ENCODE peak calls at places on chromosomes 11 and 22, in eight cellular contexts. F is PC-3, B is GM23338, S is PC-9, P is fibroblast of lung, C is H1, A is MM.1S, N is endothelial cell of umbilical vein. W is an unnamed sample.

GRCh38 chr22:37566329-37566837 is 6.1 kb downstream of the CDC42EP1 start:
- DNase-seq in A (no peak), C (no peak), N (no peak), S (no peak), P (no peak), B (no peak), F (no peak), W (no peak)

GRCh38 chr11:69044111-69045013 is 4.4 kb upstream of the TPCN2 start:
- DNase-seq in C (peak; percentile 82), F (peak; percentile 86), A (peak; percentile 51), B (peak; percentile 88), N (peak; percentile 56), P (peak; percentile 67), S (peak; percentile 84), W (peak; percentile 58)

GRCh38 chr11:42021919-42022318 is 562.5 kb upstream of the LRRC4C start:
- DNase-seq in B (no peak), N (peak; percentile 64), P (no peak), S (no peak), A (no peak), F (no peak), C (no peak), W (no peak)

GRCh38 chr11:28585007-28585406 is 476.8 kb downstream of the METTL15 start:
- DNase-seq in P (peak; percentile 65), N (no peak), A (no peak), B (no peak), F (no peak), S (no peak), C (no peak), W (peak; percentile 42)

GRCh38 chr11:79209540-79210266 is 231.1 kb downstream of the TENM4 start:
- DNase-seq in P (no peak), S (no peak), F (peak; percentile 17), B (no peak), N (no peak), C (no peak), A (no peak), W (no peak)

GRCh38 chr11:129967996-129968395 is 34.6 kb downstream of the PRDM10 start:
- DNase-seq in N (no peak), C (no peak), A (no peak), F (no peak), S (no peak), B (no peak), P (peak; percentile 22), W (peak; percentile 23)

GRCh38 chr11:65430406-65431217 is 8.0 kb downstream of the NEAT1 start:
- DNase-seq in P (peak; percentile 51), N (peak; percentile 60), S (no peak), B (no peak), A (peak; percentile 42), C (no peak), F (peak; percentile 26), W (peak; percentile 42)

GRCh38 chr11:33630936-33631748 is 69.5 kb downstream of the C11orf91 start:
- DNase-seq in P (no peak), B (no peak), C (no peak), N (no peak), S (no peak), F (peak; percentile 43), A (no peak), W (no peak)

GRCh38 chr22:46150615-46151423 is 493 bp downstream of the PPARA start:
- DNase-seq in S (peak; percentile 43), C (peak; percentile 71), F (no peak), A (peak; percentile 50), N (peak; percentile 19), P (no peak), B (peak; percentile 39), W (no peak)
- H2AFZ ChIP-seq in S (peak overlapping the region; percentile 94), C (peak overlapping the region; percentile 16), F (peak overlapping the region; percentile 82), A (peak overlapping the region; percentile 77), N (peak overlapping the region; percentile 81), P (peak overlapping the region; percentile 57), B (peak overlapping the region; percentile 84), W (peak overlapping the region; percentile 73)

GRCh38 chr11:86678296-86678695 is 5.9 kb upstream of the ME3 start:
- DNase-seq in B (no peak), P (no peak), N (no peak), C (no peak), F (no peak), A (no peak), S (no peak), W (no peak)

GRCh38 chr11:86674965-86675364 is 2.5 kb upstream of the ME3 start:
- DNase-seq in F (no peak), P (no peak), C (no peak), B (no peak), S (no peak), N (peak; percentile 61), A (no peak), W (no peak)

GRCh38 chr11:86676010-86676409 is 3.6 kb upstream of the ME3 start:
- DNase-seq in B (no peak), C (no peak), P (no peak), A (no peak), N (no peak), S (no peak), F (no peak), W (no peak)

GRCh38 chr11:86678823-86679222 is 6.4 kb upstream of the ME3 start:
- DNase-seq in B (no peak), F (no peak), S (no peak), N (no peak), P (peak; percentile 89), C (no peak), A (no peak), W (peak; percentile 87)

DNA sequence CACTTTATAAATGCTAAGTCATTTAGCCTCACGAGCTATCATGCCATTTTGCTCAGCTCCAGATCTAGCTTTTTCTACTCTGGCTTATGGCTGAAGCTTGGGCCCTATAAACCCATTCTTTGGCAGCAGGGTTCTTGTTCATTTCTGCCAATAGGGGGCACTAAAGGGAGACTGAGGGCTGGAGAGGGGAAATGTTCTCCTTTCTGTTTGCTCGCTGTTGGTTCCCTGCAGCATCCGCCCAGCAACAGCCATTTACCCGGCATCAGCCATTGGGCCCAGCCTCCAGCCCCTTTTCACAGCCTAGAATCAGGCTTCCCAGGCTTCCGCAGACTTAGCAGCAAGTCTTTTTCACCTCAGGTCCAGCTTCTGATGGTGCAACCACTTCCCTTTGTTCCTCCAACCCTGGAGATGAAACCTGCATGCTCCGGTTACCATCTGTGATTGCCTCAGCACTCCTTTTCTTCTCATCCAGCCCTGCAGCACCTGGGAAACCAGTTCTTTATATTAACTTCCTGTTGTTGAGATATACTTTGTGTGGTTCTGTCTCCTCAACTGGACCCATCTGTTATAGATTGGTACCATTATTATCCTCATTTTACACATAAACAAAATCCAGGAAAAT is 4.2 kb upstream of the ME3 start:
- DNase-seq in C (peak; percentile 66), A (no peak), P (no peak), B (peak; percentile 93), F (peak; percentile 18), S (no peak), N (no peak), W (no peak)
- TF ChIP-seq CTCF in C (peak; percentile 87), A (peak; percentile 34), P (peak; percentile 35), B (peak; percentile 79), F (peak; percentile 49), S (peak; percentile 59), N (peak; percentile 26), W (peak; percentile 22)

GRCh38 chr22:46079093-46079860 is 71.0 kb upstream of the PPARA start:
- DNase-seq in P (peak; percentile 46), F (no peak), A (no peak), B (no peak), C (no peak), N (no peak), S (no peak), W (no peak)

GRCh38 chr22:46079861-46080821 is 70.2 kb upstream of the PPARA start:
- DNase-seq in S (no peak), F (peak; percentile 79), A (no peak), B (no peak), N (no peak), P (peak; percentile 94), C (no peak), W (peak; percentile 88)

GRCh38 chr22:46077669-46078099 is 72.6 kb upstream of the PPARA start:
- DNase-seq in F (no peak), N (no peak), A (no peak), P (peak; percentile 66), S (no peak), C (no peak), B (no peak), W (no peak)

GRCh38 chr22:46076651-46077339 is 73.5 kb upstream of the PPARA start:
- DNase-seq in N (no peak), P (peak; percentile 86), F (peak; percentile 71), S (peak; percentile 56), A (no peak), B (peak; percentile 54), C (no peak), W (peak; percentile 83)

DNA sequence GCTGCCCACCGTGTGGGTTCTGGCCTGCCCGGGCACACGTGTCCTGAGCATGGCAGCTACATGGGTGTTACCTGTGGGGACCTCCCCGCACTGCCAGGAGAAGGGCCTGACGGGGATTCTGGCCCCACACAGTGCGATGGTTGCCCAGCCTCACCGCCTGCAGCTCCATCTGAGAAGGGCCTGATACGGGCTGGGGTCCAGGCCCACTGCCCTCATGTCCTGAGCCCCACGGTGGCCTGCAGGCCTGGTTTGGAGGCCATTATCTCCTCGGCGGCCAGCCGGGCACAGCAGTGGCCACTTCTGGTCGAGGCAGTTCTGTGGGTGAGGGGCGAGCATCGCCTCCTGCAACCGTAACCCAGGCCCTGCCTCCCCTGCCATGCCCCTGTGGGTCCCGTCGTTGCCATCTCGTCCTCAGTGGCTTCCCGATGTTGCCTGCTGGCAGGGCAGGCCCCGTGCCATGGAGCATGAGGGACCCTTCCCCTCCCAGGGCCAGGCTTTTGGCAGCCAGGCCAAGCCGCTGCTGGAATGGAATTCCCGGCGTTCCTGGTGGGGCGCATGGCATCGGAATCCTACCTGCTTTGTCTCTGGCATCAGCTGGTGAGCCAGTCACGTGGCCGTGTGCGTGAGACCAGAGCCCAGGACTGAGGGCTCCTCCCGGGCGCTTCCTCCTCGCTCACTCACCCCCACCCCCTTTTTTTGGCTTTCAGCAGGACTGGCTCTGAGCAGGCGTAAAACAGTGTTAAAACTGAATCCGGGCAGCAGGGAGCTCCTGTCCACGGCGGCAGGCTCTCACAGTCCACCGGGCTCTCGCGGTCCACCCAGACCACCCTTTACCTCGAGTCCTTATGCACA is 71.9 kb upstream of the PPARA start:
- DNase-seq in N (no peak), A (no peak), C (no peak), S (no peak), B (peak; percentile 57), P (peak; percentile 84), F (peak; percentile 88), W (peak; percentile 74)
- H3K4me1 ChIP-seq in N (peaks cover 48% of the 10 kb centered on the region), A (no peaks in the 10 kb centered on the region), C (peaks cover 34% of the 10 kb centered on the region), S (peaks cover 38% of the 10 kb centered on the region), B (peaks cover 53% of the 10 kb centered on the region), P (peaks cover 11% of the 10 kb centered on the region), F (peaks cover 41% of the 10 kb centered on the region), W (peaks cover 49% of the 10 kb centered on the region)

GRCh38 chr11:35101223-35101622 is 37.7 kb upstream of the CD44 start:
- DNase-seq in C (no peak), A (no peak), F (peak; percentile 45), S (no peak), N (no peak), B (no peak), P (no peak), W (no peak)

GRCh38 chr11:35097814-35098213 is 41.2 kb upstream of the CD44 start:
- DNase-seq in F (no peak), C (no peak), N (no peak), S (no peak), P (no peak), B (no peak), A (no peak), W (no peak)

GRCh38 chr11:35098850-35099249 is 40.1 kb upstream of the CD44 start:
- DNase-seq in F (no peak), A (no peak), S (no peak), P (no peak), N (no peak), C (no peak), B (no peak), W (no peak)

GRCh38 chr11:35096737-35097136 is 42.2 kb upstream of the CD44 start:
- DNase-seq in C (no peak), N (no peak), P (no peak), A (no peak), F (no peak), B (no peak), S (no peak), W (no peak)

GRCh38 chr11:35099278-35100018 is 39.5 kb upstream of the CD44 start:
- DNase-seq in B (no peak), C (no peak), F (peak; percentile 52), A (no peak), P (peak; percentile 78), S (no peak), N (no peak), W (peak; percentile 72)
- H2AFZ ChIP-seq in B (peak overlapping the region; percentile 35), C (no peak overlapping the region), F (peak overlapping the region; percentile 4), A (no peak overlapping the region), P (no peak overlapping the region), S (no peak overlapping the region), N (no peak overlapping the region), W (no peak overlapping the region)

W was measured in astrocyte.